ENCODE peak calls at places on chromosomes 1 and 21, in four cellular contexts. V, E, L and T are unnamed samples.
A peak's percentile ranks its signal among the peaks of the same experiment; 100 is the strongest.

GRCh38 chr1:212498243-212498642 is 65.5 kb downstream of the NENF start:
- DNase-seq in V (no peak), E (peak; percentile 96), L (no peak), T (no peak)

GRCh38 chr1:8562222-8562621 is 244.3 kb downstream of the SLC45A1 start:
- DNase-seq in V (no peak), E (no peak), L (no peak), T (no peak)

GRCh38 chr1:86380257-86380861 is 15.8 kb downstream of the ODF2L start:
- DNase-seq in V (peak; percentile 46), E (peak; percentile 74), L (no peak), T (no peak)

GRCh38 chr1:74266001-74266400 is 30.8 kb downstream of the TNNI3K start:
- DNase-seq in V (no peak), E (no peak), L (no peak), T (no peak)

GRCh38 chr1:95023399-95024050 is 49.2 kb downstream of the ALG14 start:
- DNase-seq in V (no peak), E (peak; percentile 98), L (no peak), T (no peak)

GRCh38 chr21:40381111-40381510 is 465.8 kb downstream of the DSCAM start:
- DNase-seq in V (no peak), E (no peak), L (no peak), T (no peak)

GRCh38 chr1:209542585-209542984 is 40.9 kb upstream of the CAMK1G start:
- DNase-seq in V (no peak), E (peak; percentile 84), L (no peak), T (no peak)

GRCh38 chr1:16971330-16972209 is 8.8 kb downstream of the MFAP2 start:
- DNase-seq in V (no peak), E (peak; percentile 65), L (no peak), T (no peak)

DNA sequence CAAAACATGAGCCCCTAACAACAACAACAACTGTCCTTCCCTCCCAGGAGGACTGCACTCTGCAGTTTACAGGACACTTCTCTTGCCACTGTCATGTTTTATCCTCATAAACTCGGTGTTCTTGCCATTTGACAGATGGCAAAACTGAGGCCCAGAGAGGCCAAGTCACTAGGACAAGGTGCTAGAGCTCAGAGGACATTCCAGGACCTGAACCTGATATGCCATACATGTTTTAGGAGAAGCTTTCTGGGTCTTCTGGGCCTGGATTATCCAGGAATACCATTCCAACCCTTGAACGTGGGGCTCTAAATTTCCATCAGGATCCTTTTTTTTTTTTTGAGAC is 19.4 kb upstream of the TENT5B start:
- DNase-seq in V (no peak), E (no peak), L (no peak), T (no peak)
- H3K4me3 ChIP-seq in V (no peak overlapping the region), E (no peak overlapping the region), L (peak overlapping the region; percentile 59), T (no peak overlapping the region)

GRCh38 chr1:178632619-178633018 is 92.4 kb upstream of the RALGPS2 start:
- DNase-seq in V (no peak), E (peak; percentile 96), L (no peak), T (no peak)
- H3K4me3 ChIP-seq in V (no peak overlapping the region), E (no peak overlapping the region), L (no peak overlapping the region), T (no peak overlapping the region)

GRCh38 chr1:113205980-113206766 is 133.2 kb downstream of the LRIG2 start:
- DNase-seq in V (no peak), E (no peak), L (no peak), T (no peak)
- H3K4me3 ChIP-seq in V (no peak overlapping the region), E (no peak overlapping the region), L (no peak overlapping the region), T (no peak overlapping the region)

DNA sequence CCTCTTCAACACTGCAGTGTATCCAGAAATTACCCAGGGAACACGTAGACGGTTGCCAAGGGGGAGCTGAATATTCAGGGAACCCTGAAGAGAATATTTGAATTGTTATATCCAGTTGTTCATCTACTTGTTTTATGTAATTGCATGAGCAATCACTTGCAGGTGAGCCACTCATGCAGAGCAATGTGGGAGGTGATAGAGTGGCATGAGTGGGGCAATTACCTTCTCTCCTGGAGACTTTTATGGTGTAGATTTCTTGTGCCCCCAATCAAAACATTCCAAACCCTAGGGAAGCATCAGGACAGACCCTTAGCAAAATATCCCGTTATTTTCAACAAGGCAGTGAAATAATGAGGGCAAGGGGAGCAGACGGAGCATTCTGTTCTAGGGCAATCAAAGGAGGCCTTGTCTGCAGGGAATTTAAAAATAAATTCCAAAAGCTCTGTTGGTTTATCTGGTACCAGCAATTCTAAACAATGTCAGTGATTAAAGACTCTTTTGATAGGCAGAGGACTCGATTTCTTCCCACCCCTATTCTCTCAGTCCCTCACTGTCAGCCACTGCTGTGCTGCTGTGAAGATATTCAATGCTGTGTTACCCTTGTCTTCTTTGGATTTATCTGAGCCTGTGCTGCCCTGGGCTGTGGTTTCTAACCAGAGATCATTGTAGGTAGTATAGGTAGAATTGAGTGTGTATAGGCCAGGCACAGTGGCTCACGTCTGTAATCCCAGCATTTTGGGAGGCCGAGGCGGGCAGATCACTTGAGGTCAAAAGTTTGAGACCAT is 180.2 kb upstream of the MAP1LC3C start:
- DNase-seq in V (no peak), E (no peak), L (no peak), T (no peak)
- H3K4me3 ChIP-seq in V (no peak overlapping the region), E (no peak overlapping the region), L (no peak overlapping the region), T (no peak overlapping the region)

DNA sequence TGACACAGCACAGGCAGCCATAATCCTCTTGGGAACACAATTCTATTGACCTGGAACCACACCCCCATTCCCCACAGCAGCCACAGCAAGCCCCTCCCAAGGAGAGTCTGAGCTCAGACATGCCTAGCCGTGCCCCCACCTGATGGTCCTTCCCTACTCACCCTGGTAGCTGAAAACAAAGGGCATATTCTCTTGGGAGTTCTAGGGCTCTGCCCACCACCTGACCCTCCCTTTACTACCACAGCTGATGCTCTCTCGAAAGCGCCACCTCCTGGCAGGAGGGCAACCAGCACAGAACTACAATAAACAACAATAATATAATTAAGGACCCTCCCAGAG is 184.8 kb upstream of the COA6 start:
- DNase-seq in V (no peak), E (no peak), L (no peak), T (no peak)
- H3K4me3 ChIP-seq in V (no peak overlapping the region), E (no peak overlapping the region), L (no peak overlapping the region), T (no peak overlapping the region)

GRCh38 chr1:188857526-188858087 is 1620.1 kb downstream of the BRINP3 start:
- DNase-seq in V (no peak), E (no peak), L (no peak), T (no peak)
- H3K4me3 ChIP-seq in V (no peak overlapping the region), E (no peak overlapping the region), L (no peak overlapping the region), T (no peak overlapping the region)